ENCODE peak calls at places on chromosomes 7 and 10, in five cellular contexts. One of them, this sample, is unnamed.

GRCh38 chr10:46328853-46329689 is 42.3 kb downstream of the ANTXRL start:
- DNase-seq in heart left ventricle: no peak
- DNase-seq in ovary: no peak
- DNase-seq in stomach: no peak
- DNase-seq in IMR-90: no peak
- DNase-seq in this sample: no peak

GRCh38 chr10:18618995-18619394 is 32.4 kb downstream of the NSUN6 start:
- DNase-seq in stomach: no peak
- DNase-seq in heart left ventricle: peak; percentile 23
- DNase-seq in IMR-90: no peak
- DNase-seq in ovary: no peak
- DNase-seq in this sample: no peak

GRCh38 chr7:32070406-32071360 is at the start of gene PDE1C:
- DNase-seq in heart left ventricle: peak; percentile 78
- DNase-seq in ovary: no peak
- DNase-seq in IMR-90: peak; percentile 19
- DNase-seq in stomach: no peak
- DNase-seq in this sample: no peak

GRCh38 chr7:110693348-110693747 is 397.6 kb upstream of the LRRN3 start:
- DNase-seq in IMR-90: no peak
- DNase-seq in stomach: no peak
- DNase-seq in ovary: no peak
- DNase-seq in heart left ventricle: no peak
- DNase-seq in this sample: no peak

GRCh38 chr7:96723622-96724021 is 14.0 kb upstream of the SEM1 start:
- DNase-seq in ovary: no peak
- DNase-seq in heart left ventricle: no peak
- DNase-seq in IMR-90: no peak
- DNase-seq in stomach: no peak
- DNase-seq in this sample: no peak

GRCh38 chr10:101859530-101859929 is 15.9 kb upstream of the KCNIP2 start:
- DNase-seq in stomach: no peak
- DNase-seq in ovary: no peak
- DNase-seq in IMR-90: no peak
- DNase-seq in heart left ventricle: no peak
- DNase-seq in this sample: no peak

GRCh38 chr7:16129431-16130126 is 291.8 kb downstream of the CRPPA start:
- DNase-seq in stomach: no peak
- DNase-seq in ovary: no peak
- DNase-seq in IMR-90: peak; percentile 80
- DNase-seq in heart left ventricle: no peak
- DNase-seq in this sample: no peak

GRCh38 chr10:130748409-130749057 is 563.0 kb downstream of the TCERG1L start:
- DNase-seq in heart left ventricle: no peak
- DNase-seq in ovary: no peak
- DNase-seq in IMR-90: no peak
- DNase-seq in stomach: peak; percentile 14
- DNase-seq in this sample: peak; percentile 44

GRCh38 chr7:80312139-80312661 is 177.6 kb downstream of the GNAI1 start:
- DNase-seq in ovary: no peak
- DNase-seq in stomach: no peak
- DNase-seq in heart left ventricle: no peak
- DNase-seq in IMR-90: peak; percentile 94
- DNase-seq in this sample: no peak

GRCh38 chr7:66183700-66184099 is 21.4 kb upstream of the TPST1 start:
- DNase-seq in stomach: no peak
- DNase-seq in heart left ventricle: no peak
- DNase-seq in IMR-90: peak; percentile 96
- DNase-seq in ovary: no peak
- DNase-seq in this sample: no peak

GRCh38 chr10:70893227-70894006 is 5.1 kb upstream of the PCBD1 start:
- DNase-seq in heart left ventricle: no peak
- DNase-seq in ovary: no peak
- DNase-seq in IMR-90: no peak
- DNase-seq in stomach: no peak
- DNase-seq in this sample: no peak

GRCh38 chr10:119136084-119136483 is 29.4 kb downstream of the SFXN4 start:
- DNase-seq in stomach: no peak
- DNase-seq in ovary: no peak
- DNase-seq in IMR-90: peak; percentile 63
- DNase-seq in heart left ventricle: no peak
- DNase-seq in this sample: no peak

GRCh38 chr10:58435297-58435696 is 50.1 kb downstream of the TFAM start:
- DNase-seq in IMR-90: peak; percentile 99
- DNase-seq in heart left ventricle: no peak
- DNase-seq in stomach: no peak
- DNase-seq in ovary: peak; percentile 42
- DNase-seq in this sample: no peak

GRCh38 chr10:61964949-61965693 is 63.6 kb downstream of the ARID5B start:
- DNase-seq in heart left ventricle: no peak
- DNase-seq in IMR-90: no peak
- DNase-seq in stomach: no peak
- DNase-seq in ovary: no peak
- DNase-seq in this sample: no peak

GRCh38 chr10:6023661-6024333 is 38.4 kb downstream of the IL2RA start:
- DNase-seq in stomach: no peak
- DNase-seq in ovary: no peak
- DNase-seq in heart left ventricle: no peak
- DNase-seq in IMR-90: no peak
- DNase-seq in this sample: no peak

GRCh38 chr10:86533328-86533727 is 11.7 kb upstream of the WAPL start:
- DNase-seq in heart left ventricle: peak; percentile 26
- DNase-seq in stomach: no peak
- DNase-seq in ovary: no peak
- DNase-seq in IMR-90: no peak
- DNase-seq in this sample: no peak

GRCh38 chr7:4645241-4645640 is 36.9 kb upstream of the FOXK1 start:
- DNase-seq in stomach: no peak
- DNase-seq in heart left ventricle: no peak
- DNase-seq in ovary: no peak
- DNase-seq in IMR-90: no peak
- DNase-seq in this sample: no peak

GRCh38 chr7:2258661-2259365 is 16.8 kb downstream of the NUDT1 start:
- DNase-seq in stomach: no peak
- DNase-seq in ovary: no peak
- DNase-seq in IMR-90: no peak
- DNase-seq in heart left ventricle: no peak
- DNase-seq in this sample: no peak

GRCh38 chr10:60732240-60733188 is 45.8 kb upstream of the CDK1 start:
- DNase-seq in IMR-90: no peak
- DNase-seq in stomach: peak; percentile 58
- DNase-seq in heart left ventricle: no peak
- DNase-seq in ovary: peak; percentile 43
- DNase-seq in this sample: peak; percentile 61

GRCh38 chr7:78383096-78383495 is 584.5 kb downstream of the PHTF2 start:
- DNase-seq in heart left ventricle: no peak
- DNase-seq in stomach: no peak
- DNase-seq in IMR-90: no peak
- DNase-seq in ovary: no peak
- DNase-seq in this sample: no peak

GRCh38 chr7:39618868-39619267 is 4.5 kb upstream of the RALA start:
- DNase-seq in ovary: no peak
- DNase-seq in stomach: no peak
- DNase-seq in heart left ventricle: no peak
- DNase-seq in IMR-90: no peak
- DNase-seq in this sample: no peak

GRCh38 chr7:140719711-140720110 is 23.2 kb downstream of the NDUFB2 start:
- DNase-seq in stomach: no peak
- DNase-seq in ovary: no peak
- DNase-seq in IMR-90: peak; percentile 56
- DNase-seq in heart left ventricle: no peak
- DNase-seq in this sample: no peak

GRCh38 chr7:67618569-67619543 is 622.2 kb downstream of the TYW1 start:
- DNase-seq in stomach: no peak
- DNase-seq in heart left ventricle: peak; percentile 38
- DNase-seq in IMR-90: no peak
- DNase-seq in ovary: peak; percentile 21
- DNase-seq in this sample: no peak

GRCh38 chr7:157687158-157687557 is 350.4 kb downstream of the DNAJB6 start:
- DNase-seq in heart left ventricle: no peak
- DNase-seq in stomach: no peak
- DNase-seq in IMR-90: no peak
- DNase-seq in ovary: no peak
- DNase-seq in this sample: no peak

GRCh38 chr7:83149466-83149865 is 13.2 kb downstream of the PCLO start:
- DNase-seq in IMR-90: peak; percentile 1
- DNase-seq in ovary: no peak
- DNase-seq in stomach: no peak
- DNase-seq in heart left ventricle: no peak
- DNase-seq in this sample: no peak

GRCh38 chr10:75651452-75651851 is 220.0 kb downstream of the LRMDA start:
- DNase-seq in IMR-90: no peak
- DNase-seq in ovary: no peak
- DNase-seq in stomach: no peak
- DNase-seq in heart left ventricle: no peak
- DNase-seq in this sample: no peak

GRCh38 chr7:151925446-151926335 is 30.6 kb upstream of the GALNTL5 start:
- DNase-seq in heart left ventricle: peak; percentile 34
- DNase-seq in ovary: no peak
- DNase-seq in stomach: peak; percentile 79
- DNase-seq in IMR-90: no peak
- DNase-seq in this sample: no peak

GRCh38 chr10:119602241-119603095 is 5.7 kb upstream of the TIAL1 start:
- DNase-seq in IMR-90: no peak
- DNase-seq in stomach: no peak
- DNase-seq in ovary: no peak
- DNase-seq in heart left ventricle: no peak
- DNase-seq in this sample: no peak

GRCh38 chr10:68665841-68666240 is 55.2 kb upstream of the CCAR1 start:
- DNase-seq in heart left ventricle: no peak
- DNase-seq in IMR-90: peak; percentile 56
- DNase-seq in stomach: no peak
- DNase-seq in ovary: no peak
- DNase-seq in this sample: no peak

GRCh38 chr10:8640878-8641277 is 586.4 kb downstream of the GATA3 start:
- DNase-seq in IMR-90: no peak
- DNase-seq in ovary: no peak
- DNase-seq in heart left ventricle: no peak
- DNase-seq in stomach: no peak
- DNase-seq in this sample: no peak
- H3K27ac ChIP-seq in IMR-90: no peak overlapping the region
- H3K27ac ChIP-seq in ovary: no peak overlapping the region
- H3K27ac ChIP-seq in heart left ventricle: no peak overlapping the region
- H3K27ac ChIP-seq in stomach: no peak overlapping the region
- H3K27ac ChIP-seq in this sample: no peak overlapping the region

GRCh38 chr7:18547509-18548187 is 52.1 kb downstream of the HDAC9 start:
- DNase-seq in heart left ventricle: no peak
- DNase-seq in ovary: no peak
- DNase-seq in IMR-90: no peak
- DNase-seq in stomach: no peak
- DNase-seq in this sample: no peak

GRCh38 chr7:18538554-18539250 is 43.2 kb downstream of the HDAC9 start:
- DNase-seq in heart left ventricle: no peak
- DNase-seq in stomach: no peak
- DNase-seq in IMR-90: no peak
- DNase-seq in ovary: no peak
- DNase-seq in this sample: no peak

GRCh38 chr7:18541189-18541870 is 45.8 kb downstream of the HDAC9 start:
- DNase-seq in heart left ventricle: peak; percentile 69
- DNase-seq in ovary: peak; percentile 17
- DNase-seq in stomach: peak; percentile 86
- DNase-seq in IMR-90: peak; percentile 32
- DNase-seq in this sample: no peak

GRCh38 chr7:18546576-18546975 is 51.0 kb downstream of the HDAC9 start:
- DNase-seq in ovary: no peak
- DNase-seq in stomach: no peak
- DNase-seq in heart left ventricle: no peak
- DNase-seq in IMR-90: no peak
- DNase-seq in this sample: no peak

DNA sequence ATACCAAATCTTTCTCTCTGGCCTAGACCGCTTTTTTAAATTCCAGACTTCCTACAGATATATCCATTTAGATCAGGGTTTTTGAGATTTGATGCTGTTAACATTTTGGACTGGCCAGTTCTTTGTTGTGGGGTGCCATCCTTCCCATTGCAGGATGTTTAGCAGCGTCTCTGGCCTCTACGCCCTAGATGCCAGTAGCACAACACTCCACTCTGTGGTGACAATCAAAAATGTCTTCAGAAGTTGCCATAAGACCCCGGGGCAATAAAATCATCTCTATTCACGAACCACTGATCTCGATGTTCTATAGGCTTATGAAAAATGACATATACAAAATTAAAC is 46.3 kb downstream of the HDAC9 start:
- DNase-seq in IMR-90: no peak
- DNase-seq in stomach: no peak
- DNase-seq in heart left ventricle: no peak
- DNase-seq in ovary: no peak
- DNase-seq in this sample: no peak
- TF ChIP-seq CTCF in IMR-90: no peak
- TF ChIP-seq CTCF in stomach: no peak
- TF ChIP-seq CTCF in heart left ventricle: no peak
- TF ChIP-seq CTCF in ovary: no peak
- TF ChIP-seq CTCF in this sample: no peak

DNA sequence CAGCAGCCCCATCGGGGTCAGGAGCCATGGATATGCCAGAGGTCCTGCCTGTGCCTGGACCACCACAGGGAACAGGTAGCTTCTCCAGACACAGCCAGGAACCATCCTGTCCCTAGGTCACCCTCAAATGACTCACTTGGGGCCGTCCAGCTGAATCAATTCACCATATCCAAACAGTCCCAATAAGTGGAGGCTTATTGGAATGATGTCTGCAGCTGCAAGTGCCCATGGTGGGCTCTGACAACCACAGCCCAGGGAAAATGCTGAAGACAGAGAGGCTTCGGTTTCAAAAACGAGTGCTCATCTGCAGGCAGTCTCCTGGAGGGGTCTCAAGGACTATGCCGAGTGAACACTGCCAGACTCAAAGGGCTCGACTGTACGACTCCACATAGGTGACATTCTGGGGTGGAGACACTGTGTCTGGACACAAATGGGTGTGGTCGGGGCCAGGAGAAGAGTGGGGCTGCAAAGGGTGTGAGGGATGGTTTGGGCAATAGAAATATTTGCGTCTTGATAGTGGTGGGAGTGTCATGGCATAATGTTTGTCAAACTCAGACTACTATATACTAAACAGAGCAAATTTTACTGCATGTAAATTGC is 204.8 kb downstream of the TNS3 start:
- DNase-seq in heart left ventricle: no peak
- DNase-seq in stomach: peak; percentile 23
- DNase-seq in ovary: no peak
- DNase-seq in IMR-90: no peak
- DNase-seq in this sample: no peak
- TF ChIP-seq POLR2A in heart left ventricle: no peak
- TF ChIP-seq POLR2A in stomach: no peak
- TF ChIP-seq POLR2A in ovary: no peak
- TF ChIP-seq POLR2A in IMR-90: no peak
- TF ChIP-seq POLR2A in this sample: no peak

DNA sequence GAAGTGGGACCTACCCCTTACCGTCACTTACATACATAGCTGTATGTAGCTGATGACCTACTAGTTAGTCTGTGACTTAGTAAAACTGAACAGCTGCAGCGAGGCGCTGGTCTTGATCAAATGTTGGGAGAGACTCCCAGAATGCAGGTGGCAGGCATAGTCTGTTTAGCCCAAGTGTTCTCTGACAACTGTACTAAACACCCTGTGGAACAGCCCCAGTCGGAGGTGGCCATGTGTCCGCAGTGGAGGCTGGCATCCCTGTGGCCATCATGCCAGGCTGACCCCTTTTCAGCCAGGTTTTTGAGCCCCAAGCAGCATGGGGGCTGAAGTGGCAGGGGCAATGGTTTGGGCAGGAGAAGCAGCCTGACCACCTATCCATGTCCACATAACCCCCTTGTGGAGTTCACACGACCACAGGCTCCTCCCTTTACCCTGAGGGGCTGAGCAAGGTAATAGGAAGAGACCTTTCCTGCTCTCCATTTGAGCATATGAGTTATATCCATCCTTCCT is 7.2 kb downstream of the ADCY1 start:
- DNase-seq in ovary: peak; percentile 1
- DNase-seq in heart left ventricle: no peak
- DNase-seq in stomach: peak; percentile 16
- DNase-seq in IMR-90: no peak
- DNase-seq in this sample: peak; percentile 61
- H3K27ac ChIP-seq in ovary: no peak overlapping the region
- H3K27ac ChIP-seq in heart left ventricle: no peak overlapping the region
- H3K27ac ChIP-seq in stomach: no peak overlapping the region
- H3K27ac ChIP-seq in IMR-90: no peak overlapping the region
- H3K27ac ChIP-seq in this sample: no peak overlapping the region